ENCODE peak calls at places on chromosome 9, in six cellular contexts. V is HEK293T; Q is activated CD4-positive, alpha-beta T cell treated with anti-CD3 and anti-CD28 coated beads for 24 hours; Y is stimulated activated CD8-positive, alpha-beta memory T cell treated with anti-CD3 and anti-CD28 coated beads, Interleukin-4, amount 100 ng/mL, for 1 hour; E is HT1080; M is NCI-H2081. L is an unnamed sample.

GRCh38 chr9:127773245-127773644 is 5.2 kb downstream of the SH2D3C start:
- DNase-seq in Q (no peak), V (no peak), Y (no peak), M (no peak), E (no peak), L (no peak)

GRCh38 chr9:127187231-127187956 is 65.0 kb upstream of the ANGPTL2 start:
- DNase-seq in M (no peak), V (no peak), E (peak), Q (no peak), Y (no peak), L (peak)

GRCh38 chr9:33225319-33226152 is 14.4 kb upstream of the SPINK4 start:
- DNase-seq in Q (peak), V (peak), Y (peak), M (peak), E (peak), L (peak)

GRCh38 chr9:91305596-91305995 is 56.1 kb downstream of the AUH start:
- DNase-seq in Y (no peak), V (no peak), Q (no peak), E (no peak), M (no peak), L (no peak)

GRCh38 chr9:99579964-99580363 is 241.7 kb upstream of the NR4A3 start:
- DNase-seq in V (no peak), Y (no peak), M (no peak), Q (no peak), E (no peak), L (no peak)

GRCh38 chr9:35035851-35036701 is 36.3 kb downstream of the VCP start:
- DNase-seq in E (no peak), Q (no peak), Y (no peak), V (no peak), M (no peak), L (peak)

GRCh38 chr9:113562653-113563381 is 99.3 kb downstream of the RGS3 start:
- DNase-seq in V (no peak), E (no peak), Y (no peak), Q (no peak), M (no peak), L (no peak)

GRCh38 chr9:77014597-77015263 is 4.7 kb upstream of the FOXB2 start:
- DNase-seq in E (no peak), M (no peak), Q (no peak), Y (no peak), V (no peak), L (no peak)